ENCODE peak calls at places on chromosomes 5 and 9, in eight cellular contexts. I is GM12865; R is activated CD8-positive, alpha-beta memory T cell treated with anti-CD3 and anti-CD28 coated beads, Interleukin-2, amount 50 U/mL, for 4 hours; X is activated effector memory CD4-positive, alpha-beta T cell treated with anti-CD3 and anti-CD28 coated beads, Interleukin-2, amount 50 U/mL, for 16 hours; L is stimulated activated CD8-positive, alpha-beta memory T cell treated with anti-CD3 and anti-CD28 coated beads, Interleukin-4, amount 100 ng/mL, for 24 hours; H is T follicular helper cell; A is dermis microvascular lymphatic vessel endothelial cell; S is GM04504. J is an unnamed sample.

GRCh38 chr9:118183571-118183970 is 479.4 kb downstream of the TLR4 start:
- DNase-seq in I (no peak), R (no peak), X (no peak), L (no peak), H (no peak), A (no peak), S (no peak), J (no peak)

GRCh38 chr5:35440409-35440808 is 177.3 kb upstream of the SPEF2 start:
- DNase-seq in I (no peak), R (no peak), X (no peak), L (no peak), H (no peak), A (no peak), S (no peak), J (no peak)

GRCh38 chr9:137441289-137441934 is at the start of gene ENTPD8:
- DNase-seq in I (no peak), R (peak), X (no peak), L (no peak), H (no peak), A (no peak), S (no peak), J (no peak)

GRCh38 chr9:112502177-112502946 is 15.7 kb downstream of the KIAA1958 start:
- DNase-seq in I (no peak), R (no peak), X (no peak), L (no peak), H (no peak), A (no peak), S (no peak), J (no peak)

GRCh38 chr9:128233817-128234406 is 30.7 kb downstream of the DNM1 start:
- DNase-seq in I (no peak), R (no peak), X (no peak), L (no peak), H (no peak), A (no peak), S (no peak), J (no peak)

GRCh38 chr5:45622365-45622764 is 73.8 kb downstream of the HCN1 start:
- DNase-seq in I (no peak), R (no peak), X (no peak), L (no peak), H (no peak), A (no peak), S (no peak), J (no peak)

GRCh38 chr5:79772651-79773050 is 83.0 kb downstream of the CMYA5 start:
- DNase-seq in I (no peak), R (no peak), X (no peak), L (no peak), H (no peak), A (no peak), S (no peak), J (no peak)

GRCh38 chr9:131394464-131395026 is 659 bp downstream of the PRRC2B start:
- DNase-seq in I (peak), R (peak), X (peak), L (no peak), H (no peak), A (no peak), S (no peak), J (no peak)

GRCh38 chr5:119343766-119344165 is 12.1 kb upstream of the TNFAIP8 start:
- DNase-seq in I (peak), R (peak), X (peak), L (peak), H (no peak), A (no peak), S (no peak), J (no peak)

GRCh38 chr5:120734033-120734432 is 269.9 kb downstream of the PRR16 start:
- DNase-seq in I (no peak), R (no peak), X (no peak), L (no peak), H (no peak), A (no peak), S (peak), J (no peak)

GRCh38 chr5:102511666-102512065 is 12.9 kb upstream of the SLCO6A1 start:
- DNase-seq in I (no peak), R (no peak), X (no peak), L (no peak), H (no peak), A (no peak), S (peak), J (no peak)

GRCh38 chr9:110069326-110070248 is 138.4 kb downstream of the C9orf152 start:
- DNase-seq in I (no peak), R (no peak), X (no peak), L (no peak), H (no peak), A (peak), S (peak), J (no peak)

GRCh38 chr9:479951-480350 is 265.3 kb downstream of the DOCK8 start:
- DNase-seq in I (no peak), R (no peak), X (no peak), L (no peak), H (no peak), A (no peak), S (no peak), J (no peak)

GRCh38 chr9:94156549-94157407 is 72.5 kb downstream of the PTPDC1 start:
- DNase-seq in I (no peak), R (no peak), X (no peak), L (no peak), H (no peak), A (peak), S (peak), J (peak)

GRCh38 chr5:157265714-157266285 is at the start of gene CYFIP2:
- DNase-seq in I (peak), R (peak), X (peak), L (peak), H (peak), A (no peak), S (no peak), J (peak)

GRCh38 chr5:87393331-87393730 is 19.4 kb downstream of the CCNH start:
- DNase-seq in I (no peak), R (no peak), X (no peak), L (no peak), H (no peak), A (no peak), S (no peak), J (no peak)

GRCh38 chr5:1342268-1342667 is 2.6 kb downstream of the CLPTM1L start:
- DNase-seq in I (no peak), R (no peak), X (no peak), L (no peak), H (no peak), A (no peak), S (no peak), J (no peak)

GRCh38 chr5:13107553-13107952 is 836.9 kb downstream of the DNAH5 start:
- DNase-seq in I (no peak), R (no peak), X (no peak), L (no peak), H (no peak), A (no peak), S (no peak), J (no peak)

GRCh38 chr5:14177651-14178050 is 34.5 kb downstream of the TRIO start:
- DNase-seq in I (no peak), R (no peak), X (no peak), L (no peak), H (no peak), A (no peak), S (no peak), J (no peak)